ENCODE peak calls at places on chromosome 14, in six cellular contexts. H is K562, L is choroid plexus epithelial cell, F is neural progenitor cell, A is GM12878, O is right lobe of liver. U is an unnamed sample.

GRCh38 chr14:104794099-104794498 is 1.4 kb downstream of the AKT1 start:
- DNase-seq in A (no peak), H (peak; percentile 61), F (peak; percentile 78), O (peak; percentile 73), L (peak; percentile 78), U (peak; percentile 66)

GRCh38 chr14:104094709-104095425 is 9.4 kb downstream of the ASPG start:
- DNase-seq in F (peak; percentile 82), A (no peak), L (peak; percentile 62), O (peak; percentile 65), H (peak; percentile 69), U (peak; percentile 66)

GRCh38 chr14:61381589-61381988 is 60.2 kb downstream of the PRKCH start:
- DNase-seq in L (no peak), O (no peak), F (no peak), A (no peak), H (no peak), U (no peak)

GRCh38 chr14:72850360-72850759 is 43.5 kb downstream of the DPF3 start:
- DNase-seq in L (no peak), A (no peak), F (no peak), H (no peak), O (peak; percentile 81), U (no peak)

GRCh38 chr14:29536886-29537511 is 390.6 kb downstream of the PRKD1 start:
- DNase-seq in O (no peak), L (peak; percentile 57), H (no peak), F (no peak), A (no peak), U (no peak)

GRCh38 chr14:100871234-100872186 is 32.0 kb downstream of the RTL1 start:
- DNase-seq in H (peak; percentile 80), L (peak; percentile 54), A (no peak), F (no peak), O (no peak), U (no peak)

GRCh38 chr14:57845802-57846531 is 19.9 kb downstream of the SLC35F4 start:
- DNase-seq in A (no peak), F (no peak), O (no peak), H (no peak), L (no peak), U (no peak)

GRCh38 chr14:75246546-75247285 is 31.9 kb upstream of the FOS start:
- DNase-seq in L (no peak), H (no peak), F (no peak), A (no peak), O (no peak), U (no peak)

GRCh38 chr14:68230941-68231717 is 411.6 kb downstream of the RAD51B start:
- DNase-seq in H (no peak), A (no peak), O (peak; percentile 60), F (no peak), L (peak; percentile 72), U (no peak)

GRCh38 chr14:68651652-68652432 is 141.0 kb downstream of the ZFP36L1 start:
- DNase-seq in A (no peak), L (no peak), H (peak; percentile 39), F (no peak), O (peak; percentile 43), U (no peak)

GRCh38 chr14:95327558-95328374 is 8.1 kb upstream of the CLMN start:
- DNase-seq in O (no peak), F (no peak), L (no peak), A (peak; percentile 91), H (no peak), U (peak; percentile 87)

GRCh38 chr14:39593339-39593738 is 161.1 kb upstream of the FBXO33 start:
- DNase-seq in H (no peak), F (no peak), L (no peak), O (no peak), A (no peak), U (no peak)

GRCh38 chr14:59015482-59015881 is 173.0 kb upstream of the DAAM1 start:
- DNase-seq in O (no peak), L (no peak), F (no peak), A (no peak), H (no peak), U (no peak)

GRCh38 chr14:88904206-88904647 is 79.8 kb downstream of the TTC8 start:
- DNase-seq in L (no peak), F (no peak), H (no peak), O (no peak), A (no peak), U (no peak)

GRCh38 chr14:35161231-35161630 is 38.9 kb downstream of the PRORP start:
- DNase-seq in A (no peak), H (no peak), F (no peak), L (peak; percentile 68), O (no peak), U (no peak)

GRCh38 chr14:29671034-29671433 is 256.6 kb downstream of the PRKD1 start:
- DNase-seq in L (peak; percentile 75), A (no peak), H (no peak), F (no peak), O (no peak), U (no peak)

GRCh38 chr14:74867673-74868072 is 8.3 kb downstream of the PROX2 start:
- DNase-seq in L (peak; percentile 43), H (no peak), O (no peak), A (no peak), F (no peak), U (no peak)

GRCh38 chr14:65134651-65135579 is 32.6 kb upstream of the MAX start:
- DNase-seq in H (no peak), O (no peak), F (no peak), A (no peak), L (no peak), U (no peak)

GRCh38 chr14:55802986-55803431 is 223.0 kb downstream of the KTN1 start:
- DNase-seq in L (peak; percentile 64), O (no peak), A (no peak), F (no peak), H (peak; percentile 6), U (no peak)
- TF ChIP-seq CTCF in L (peak; percentile 39), O (peak; percentile 27), A (no peak), F (no peak), H (peak; percentile 35), U (no peak)

GRCh38 chr14:106507354-106507753 is 981.0 kb downstream of the TMEM121 start:
- DNase-seq in A (no peak), O (no peak), F (no peak), H (no peak), L (no peak), U (no peak)

GRCh38 chr14:106506901-106507305 is 980.5 kb downstream of the TMEM121 start:
- DNase-seq in O (no peak), H (no peak), F (no peak), L (no peak), A (no peak), U (no peak)

GRCh38 chr14:106509176-106509575 is 982.8 kb downstream of the TMEM121 start:
- DNase-seq in F (no peak), L (no peak), A (no peak), H (no peak), O (no peak), U (no peak)

GRCh38 chr14:106509795-106510194 is 983.4 kb downstream of the TMEM121 start:
- DNase-seq in A (no peak), H (no peak), O (no peak), F (no peak), L (no peak), U (no peak)

GRCh38 chr14:106508216-106508615 is 981.8 kb downstream of the TMEM121 start:
- DNase-seq in L (no peak), O (no peak), A (no peak), H (no peak), F (no peak), U (no peak)
- TF ChIP-seq CTCF in L (no peak), O (no peak), A (no peak), H (no peak), F (no peak), U (no peak)

DNA sequence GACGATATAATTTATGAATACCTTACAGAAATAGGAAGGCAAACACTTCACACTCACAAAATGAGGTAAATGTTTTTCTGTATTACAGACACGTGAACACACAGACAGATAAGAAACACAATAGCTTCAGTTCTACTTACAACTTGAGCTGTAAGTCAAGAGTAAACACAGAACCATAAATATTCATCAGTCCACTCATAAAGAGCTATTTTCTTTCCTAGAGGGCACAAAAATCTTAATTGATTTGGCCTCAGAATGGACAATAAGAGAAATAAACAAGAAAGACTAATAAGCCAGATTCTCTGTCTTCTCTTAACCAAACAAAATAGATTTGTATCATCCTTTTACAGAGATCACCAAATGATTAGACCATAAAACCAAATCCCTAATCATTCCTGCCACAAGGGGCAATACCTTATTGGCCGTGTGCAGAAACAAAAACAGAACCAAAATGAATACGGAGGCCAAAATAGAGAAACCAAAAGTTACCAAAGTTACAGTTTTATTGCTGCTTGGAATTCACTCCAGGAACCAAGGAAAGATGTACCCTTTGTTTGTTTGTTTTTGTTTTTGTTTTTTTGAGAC is 38.1 kb upstream of the GARIN2 start:
- DNase-seq in F (no peak), A (no peak), O (no peak), H (no peak), L (peak; percentile 10), U (no peak)
- TF ChIP-seq CTCF in F (peak; percentile 44), A (no peak), O (no peak), H (peak; percentile 17), L (peak; percentile 51), U (no peak)

GRCh38 chr14:37587438-37587837 is 7.6 kb downstream of the FOXA1 start:
- DNase-seq in L (no peak), H (no peak), F (no peak), O (no peak), A (no peak), U (no peak)
- TF ChIP-seq CTCF in L (no peak), H (no peak), F (no peak), O (no peak), A (no peak), U (no peak)

GRCh38 chr14:52950410-52950897 is 396 bp downstream of the FERMT2 start:
- DNase-seq in L (peak; percentile 42), H (peak; percentile 6), O (peak; percentile 68), F (peak; percentile 74), A (no peak), U (peak; percentile 50)
- TF ChIP-seq CTCF in L (no peak), H (no peak), O (no peak), F (peak; percentile 32), A (no peak), U (no peak)

GRCh38 chr14:24072881-24073877 is 1.8 kb downstream of the CPNE6 start:
- DNase-seq in L (no peak), F (no peak), O (no peak), H (no peak), A (no peak), U (no peak)
- TF ChIP-seq CTCF in L (no peak), F (no peak), O (no peak), H (no peak), A (no peak), U (no peak)

GRCh38 chr14:79274641-79275366 is 936.5 kb downstream of the DIO2 start:
- DNase-seq in F (no peak), O (no peak), H (no peak), L (no peak), A (no peak), U (no peak)
- TF ChIP-seq CTCF in F (no peak), O (no peak), H (no peak), L (peak; percentile 46), A (no peak), U (no peak)

GRCh38 chr14:81625343-81625742 is 91.7 kb upstream of the SEL1L start:
- DNase-seq in A (no peak), L (peak; percentile 12), O (no peak), H (no peak), F (peak; percentile 57), U (no peak)
- TF ChIP-seq CTCF in A (peak; percentile 54), L (no peak), O (peak; percentile 51), H (peak; percentile 53), F (peak; percentile 79), U (peak; percentile 19)

GRCh38 chr14:44798386-44799242 is 163.1 kb downstream of the KLHL28 start:
- DNase-seq in F (no peak), L (no peak), O (no peak), H (no peak), A (no peak), U (no peak)

GRCh38 chr14:44803239-44803905 is 158.4 kb downstream of the KLHL28 start:
- DNase-seq in O (no peak), L (peak; percentile 77), H (peak; percentile 22), A (peak; percentile 8), F (peak; percentile 61), U (no peak)
- TF ChIP-seq CTCF in O (peak; percentile 71), L (peak; percentile 60), H (peak; percentile 60), A (peak; percentile 73), F (peak; percentile 85), U (peak; percentile 49)